ENCODE peak calls at places on chromosomes 6 and 20, in six cellular contexts. K is trophoblast cell, G is neuronal stem cell, R is IMR-90, P is H9, O is H1. C is an unnamed sample.

GRCh38 chr6:20124545-20124944 is 87.7 kb downstream of the MBOAT1 start:
- DNase-seq in G (no peak), P (no peak), O (no peak), K (no peak), R (no peak), C (no peak)

GRCh38 chr20:23508896-23509579 is 18.1 kb downstream of the CST8 start:
- DNase-seq in G (no peak), P (no peak), R (no peak), K (no peak), O (no peak), C (no peak)

GRCh38 chr6:150068786-150069648 is at the start of gene ULBP3:
- DNase-seq in K (peak; percentile 94), R (peak; percentile 93), O (peak; percentile 76), G (peak; percentile 86), P (peak; percentile 94), C (peak; percentile 96)

GRCh38 chr6:148874698-148875293 is 128.0 kb downstream of the UST start:
- DNase-seq in R (no peak), O (no peak), G (peak; percentile 32), K (no peak), P (no peak), C (no peak)

GRCh38 chr20:21509597-21510331 is 4.1 kb downstream of the NKX2-2 start:
- DNase-seq in K (no peak), R (peak; percentile 25), O (no peak), G (no peak), P (peak; percentile 41), C (peak; percentile 38)

GRCh38 chr20:49400410-49400809 is 82.1 kb downstream of the KCNB1 start:
- DNase-seq in G (no peak), R (peak; percentile 23), O (no peak), K (no peak), P (no peak), C (no peak)

GRCh38 chr6:116244284-116244683 is 9.6 kb downstream of the TSPYL4 start:
- DNase-seq in K (no peak), G (no peak), R (no peak), O (no peak), P (no peak), C (no peak)

GRCh38 chr6:6556738-6557503 is 31.6 kb upstream of the LY86 start:
- DNase-seq in R (peak; percentile 5), P (peak; percentile 79), G (peak; percentile 37), K (peak; percentile 66), O (peak; percentile 23), C (peak; percentile 48)

GRCh38 chr20:822651-823325 is 10.7 kb upstream of the FAM110A start:
- DNase-seq in O (no peak), R (no peak), K (no peak), P (no peak), G (no peak), C (no peak)

GRCh38 chr20:32249030-32249738 is 28.3 kb upstream of the KIF3B start:
- DNase-seq in G (no peak), P (no peak), R (no peak), K (no peak), O (no peak), C (no peak)

GRCh38 chr6:3398165-3398562 is 58.7 kb downstream of the SLC22A23 start:
- DNase-seq in O (no peak), G (no peak), P (no peak), R (no peak), K (no peak), C (no peak)

GRCh38 chr6:141451508-141452353 is 681.0 kb upstream of the GJE1 start:
- DNase-seq in K (peak; percentile 70), P (no peak), G (peak; percentile 48), R (peak; percentile 83), O (no peak), C (peak; percentile 51)

GRCh38 chr6:15952231-15953151 is 176.4 kb upstream of the MYLIP start:
- DNase-seq in P (no peak), G (no peak), K (no peak), O (no peak), R (no peak), C (no peak)

GRCh38 chr6:79466222-79466834 is 70.9 kb downstream of the LCA5 start:
- DNase-seq in R (peak; percentile 39), P (no peak), K (peak; percentile 47), G (peak; percentile 8), O (no peak), C (peak; percentile 52)

GRCh38 chr6:140817176-140817575 is 1315.5 kb upstream of the GJE1 start:
- DNase-seq in O (no peak), G (no peak), K (peak; percentile 71), R (no peak), P (no peak), C (no peak)

GRCh38 chr6:2790588-2790987 is 25.4 kb downstream of the WRNIP1 start:
- DNase-seq in K (peak; percentile 66), P (peak; percentile 79), G (no peak), O (no peak), R (peak; percentile 85), C (peak; percentile 74)

GRCh38 chr6:36247691-36248090 is 22.2 kb upstream of the PNPLA1 start:
- DNase-seq in O (no peak), P (no peak), K (no peak), G (no peak), R (peak; percentile 61), C (no peak)

GRCh38 chr20:63446174-63447024 is 26.1 kb downstream of the KCNQ2 start:
- DNase-seq in O (no peak), K (no peak), P (no peak), G (no peak), R (no peak), C (no peak)

GRCh38 chr6:87407896-87408720 is at the start of gene CFAP206:
- DNase-seq in P (peak; percentile 86), O (peak; percentile 56), R (peak; percentile 80), K (peak; percentile 93), G (peak; percentile 88), C (peak; percentile 88)

GRCh38 chr6:16752206-16752867 is 8.9 kb downstream of the ATXN1 start:
- DNase-seq in K (peak; percentile 51), P (no peak), O (no peak), R (peak; percentile 94), G (no peak), C (peak; percentile 94)

GRCh38 chr6:75280131-75280855 is 4.3 kb downstream of the TMEM30A start:
- DNase-seq in P (no peak), K (no peak), O (no peak), R (peak; percentile 45), G (no peak), C (peak; percentile 54)

GRCh38 chr6:38476141-38476540 is 163.6 kb downstream of the BTBD9 start:
- DNase-seq in G (no peak), R (no peak), P (no peak), K (no peak), O (no peak), C (peak; percentile 9)

GRCh38 chr20:56993020-56993419 is 273.4 kb downstream of the BMP7 start:
- DNase-seq in O (no peak), R (no peak), P (no peak), K (peak; percentile 78), G (no peak), C (no peak)

GRCh38 chr6:125537090-125537489 is 212.3 kb upstream of the HEY2 start:
- DNase-seq in R (no peak), K (no peak), P (no peak), O (no peak), G (no peak), C (no peak)

GRCh38 chr6:136792066-136792944 is at the start of gene MAP3K5:
- DNase-seq in K (peak; percentile 93), R (peak; percentile 72), O (no peak), P (peak; percentile 79), G (peak; percentile 50), C (peak; percentile 85)

DNA sequence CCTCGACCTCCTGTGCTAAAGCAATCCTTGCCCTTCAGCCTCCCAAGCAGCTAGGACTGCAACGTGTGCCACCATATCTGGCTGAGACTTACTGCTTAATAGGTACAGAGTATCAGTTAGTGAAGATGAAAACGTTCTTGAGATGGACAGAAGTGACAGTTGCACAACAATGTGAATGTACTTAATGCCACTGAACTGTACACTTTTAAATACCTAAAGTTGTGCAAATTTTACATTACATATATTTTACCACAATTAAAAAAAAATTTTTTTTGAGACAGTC is 25.9 kb downstream of the NUDT3 start:
- DNase-seq in G (no peak), R (no peak), K (no peak), O (no peak), P (no peak), C (no peak)
- H3K23ac ChIP-seq in G (no peak overlapping the region), R (no peak overlapping the region), K (no peak overlapping the region), O (no peak overlapping the region), P (no peak overlapping the region), C (no peak overlapping the region)

DNA sequence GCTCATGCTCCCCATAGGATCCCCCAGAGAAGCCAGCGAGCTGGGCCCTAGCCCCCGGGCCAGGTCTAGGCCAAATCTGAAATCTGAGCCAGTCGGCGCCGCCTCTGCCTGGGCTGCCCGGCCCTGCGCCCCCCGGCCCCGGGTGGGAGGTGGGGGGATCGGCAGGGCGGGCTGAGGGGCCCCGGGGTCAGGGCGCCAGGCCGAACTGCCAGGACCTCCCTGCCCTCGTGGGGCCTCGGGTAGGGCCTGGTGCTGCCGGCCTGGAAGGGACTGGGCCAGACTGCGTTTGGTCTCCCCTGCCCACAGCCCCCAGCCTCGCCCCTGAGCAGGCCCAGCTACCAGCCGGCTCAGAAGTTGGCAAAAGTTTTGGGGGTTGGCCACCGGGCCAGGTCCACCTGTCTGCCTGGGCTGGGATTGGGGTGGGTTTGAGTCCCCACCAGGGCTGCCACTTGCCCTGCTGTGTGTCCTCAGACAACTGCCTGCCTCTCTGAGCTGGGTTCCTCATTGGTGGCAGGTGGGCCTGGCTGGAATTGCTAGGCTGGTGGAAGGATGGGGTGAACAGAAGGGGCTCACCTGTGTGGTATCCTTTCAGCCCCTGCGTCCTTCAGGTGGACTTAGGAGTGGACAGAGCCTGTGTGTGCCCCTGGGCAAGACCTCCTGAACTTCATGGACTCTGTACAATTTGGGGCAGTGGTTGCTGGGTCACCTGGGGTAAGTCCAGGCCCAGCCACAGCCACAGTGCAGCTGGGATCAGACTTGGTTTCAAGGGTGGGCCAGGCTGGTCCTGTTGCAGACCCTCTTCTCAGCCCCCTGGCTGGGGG is 796 bp downstream of the SRC start:
- DNase-seq in R (no peak), P (peak; percentile 42), O (no peak), K (no peak), G (peak; percentile 38), C (no peak)
- H2AK5ac ChIP-seq in R (peak overlapping the region; percentile 77), P (no peak overlapping the region), O (peak overlapping the region; percentile 71), K (peak overlapping the region; percentile 4), G (peak overlapping the region; percentile 54), C (no peak overlapping the region)

GRCh38 chr6:26022166-26022510 is 59.5 kb downstream of the TRIM38 start:
- DNase-seq in G (no peak), P (no peak), R (peak; percentile 88), O (no peak), K (peak; percentile 88), C (peak; percentile 93)
- H3K23ac ChIP-seq in G (no peak overlapping the region), P (no peak overlapping the region), R (peak overlapping the region; percentile 91), O (no peak overlapping the region), K (no peak overlapping the region), C (no peak overlapping the region)

DNA sequence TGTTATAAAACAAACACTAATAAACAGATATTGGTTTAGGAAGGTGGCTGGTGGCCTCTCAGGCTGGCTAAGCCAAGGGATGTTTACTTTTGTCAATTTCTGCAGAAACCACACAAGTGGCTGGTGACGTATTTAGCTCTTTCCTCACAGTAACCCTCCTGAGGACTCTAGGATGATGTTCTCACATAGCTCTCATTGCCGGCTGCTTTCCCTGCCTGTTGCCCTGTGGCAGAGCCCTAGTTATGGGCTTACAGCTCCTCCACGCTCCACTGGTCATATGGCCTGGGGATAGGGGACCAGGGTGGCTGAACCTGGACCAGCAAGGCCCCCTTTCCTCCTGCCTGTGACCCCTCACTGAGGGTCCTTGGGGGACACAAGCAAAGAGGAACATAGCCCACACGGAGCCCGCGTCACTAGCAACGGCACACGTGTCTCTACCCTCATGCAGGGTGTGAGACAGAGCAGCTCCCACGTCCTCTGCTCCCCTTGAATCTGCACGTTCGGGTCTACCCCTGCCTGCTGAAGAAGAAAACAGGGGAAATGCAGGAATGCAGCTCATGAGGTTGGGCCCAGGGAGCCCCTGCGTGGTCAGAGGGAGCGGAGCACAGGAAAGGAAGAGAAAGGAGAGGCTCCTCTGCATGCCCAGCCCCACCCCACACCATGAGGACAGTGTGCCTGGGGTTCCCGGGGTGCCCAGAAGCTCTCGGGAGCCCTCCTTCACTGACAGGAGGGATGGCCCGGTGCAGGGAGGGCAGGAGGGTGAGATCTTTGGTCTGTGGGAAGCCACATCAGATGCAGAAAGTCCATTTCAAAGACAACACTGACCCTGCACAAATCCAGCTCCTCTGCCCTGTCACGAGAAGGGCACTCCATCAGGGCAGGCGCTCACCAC is 13.9 kb downstream of the RAMACL start:
- DNase-seq in P (peak; percentile 66), R (peak; percentile 98), K (no peak), G (no peak), O (peak; percentile 25), C (peak; percentile 99)
- H2AK5ac ChIP-seq in P (no peak overlapping the region), R (peak overlapping the region; percentile 90), K (no peak overlapping the region), G (peak overlapping the region; percentile 6), O (peak overlapping the region; percentile 66), C (no peak overlapping the region)